ENCODE peak calls at places on chromosomes 13 and 19, in six cellular contexts. O, Y, V, B, X and J are unnamed samples.

GRCh38 chr19:39252458-39252857 is 3.8 kb upstream of the IFNL4 start:
- DNase-seq in V (no peak), O (no peak), Y (no peak), X (no peak), B (no peak), J (no peak)

GRCh38 chr19:40612831-40613668 is 11.9 kb downstream of the LTBP4 start:
- DNase-seq in O (peak; percentile 37), V (no peak), B (peak; percentile 76), X (peak; percentile 78), Y (no peak), J (no peak)

GRCh38 chr19:54572696-54573311 is 786 bp upstream of the LILRA2 start:
- DNase-seq in O (no peak), X (no peak), V (no peak), B (no peak), Y (no peak), J (no peak)

GRCh38 chr13:50594276-50594970 is 249.1 kb downstream of the DLEU7 start:
- DNase-seq in B (no peak), Y (no peak), X (peak; percentile 83), V (no peak), O (no peak), J (no peak)

GRCh38 chr13:75935805-75936204 is 299.7 kb downstream of the LMO7 start:
- DNase-seq in B (no peak), Y (no peak), O (no peak), X (no peak), V (no peak), J (no peak)

GRCh38 chr13:51148223-51148951 is 37.3 kb upstream of the C13orf42 start:
- DNase-seq in V (no peak), B (no peak), Y (no peak), O (no peak), X (no peak), J (no peak)

GRCh38 chr13:92197669-92198068 is 799.2 kb downstream of the GPC5 start:
- DNase-seq in X (no peak), O (no peak), B (no peak), Y (peak; percentile 36), V (no peak), J (no peak)

GRCh38 chr19:18297308-18297707 is 15.9 kb upstream of the JUND start:
- DNase-seq in X (no peak), V (no peak), O (no peak), Y (no peak), B (no peak), J (no peak)

GRCh38 chr13:86741762-86742285 is 929.3 kb upstream of the SLITRK5 start:
- DNase-seq in V (no peak), O (no peak), X (no peak), B (no peak), Y (no peak), J (no peak)

GRCh38 chr13:40786568-40786996 is 2.8 kb upstream of the SLC25A15 start:
- DNase-seq in V (no peak), Y (no peak), B (no peak), X (no peak), O (no peak), J (no peak)

GRCh38 chr13:99265162-99265822 is 7.1 kb upstream of the GPR18 start:
- DNase-seq in O (no peak), Y (no peak), X (no peak), V (no peak), B (no peak), J (no peak)

GRCh38 chr19:21439372-21439771 is 42.4 kb downstream of the ZNF493 start:
- DNase-seq in Y (no peak), O (peak; percentile 83), B (no peak), X (no peak), V (no peak), J (no peak)

DNA sequence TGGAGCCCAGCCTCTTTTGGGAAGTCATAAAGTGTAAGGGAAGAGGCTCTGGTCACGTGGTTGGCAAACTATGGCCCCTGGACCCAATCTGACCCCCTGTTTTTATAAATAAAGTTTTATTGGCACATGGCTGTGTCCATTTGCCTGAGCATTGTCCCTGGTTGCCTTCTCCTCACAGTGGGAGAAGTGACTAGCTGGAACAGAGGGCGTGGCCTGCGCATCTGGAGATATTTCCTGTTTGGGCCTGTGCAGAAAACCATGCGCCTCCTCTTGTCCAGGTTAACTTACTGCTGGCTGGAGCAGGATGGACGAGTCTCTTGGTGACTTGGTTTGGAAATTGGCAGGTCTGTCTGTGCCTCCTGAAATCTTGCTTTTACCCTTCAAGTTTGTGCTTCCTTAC is 48.3 kb downstream of the KDM4B start:
- DNase-seq in X (no peak), O (no peak), B (no peak), V (no peak), Y (no peak), J (no peak)
- TF ChIP-seq CTCF in X (no peak), O (no peak), B (no peak), V (no peak), Y (no peak), J (no peak)

GRCh38 chr19:6460099-6460884 is 700 bp upstream of the SLC25A23 start:
- DNase-seq in O (peak; percentile 97), B (peak; percentile 99), Y (peak; percentile 97), X (peak; percentile 99), V (peak; percentile 83), J (peak; percentile 94)
- TF ChIP-seq CTCF in O (peak; percentile 70), B (peak; percentile 47), Y (peak; percentile 47), X (peak; percentile 67), V (peak; percentile 36), J (no peak)

DNA sequence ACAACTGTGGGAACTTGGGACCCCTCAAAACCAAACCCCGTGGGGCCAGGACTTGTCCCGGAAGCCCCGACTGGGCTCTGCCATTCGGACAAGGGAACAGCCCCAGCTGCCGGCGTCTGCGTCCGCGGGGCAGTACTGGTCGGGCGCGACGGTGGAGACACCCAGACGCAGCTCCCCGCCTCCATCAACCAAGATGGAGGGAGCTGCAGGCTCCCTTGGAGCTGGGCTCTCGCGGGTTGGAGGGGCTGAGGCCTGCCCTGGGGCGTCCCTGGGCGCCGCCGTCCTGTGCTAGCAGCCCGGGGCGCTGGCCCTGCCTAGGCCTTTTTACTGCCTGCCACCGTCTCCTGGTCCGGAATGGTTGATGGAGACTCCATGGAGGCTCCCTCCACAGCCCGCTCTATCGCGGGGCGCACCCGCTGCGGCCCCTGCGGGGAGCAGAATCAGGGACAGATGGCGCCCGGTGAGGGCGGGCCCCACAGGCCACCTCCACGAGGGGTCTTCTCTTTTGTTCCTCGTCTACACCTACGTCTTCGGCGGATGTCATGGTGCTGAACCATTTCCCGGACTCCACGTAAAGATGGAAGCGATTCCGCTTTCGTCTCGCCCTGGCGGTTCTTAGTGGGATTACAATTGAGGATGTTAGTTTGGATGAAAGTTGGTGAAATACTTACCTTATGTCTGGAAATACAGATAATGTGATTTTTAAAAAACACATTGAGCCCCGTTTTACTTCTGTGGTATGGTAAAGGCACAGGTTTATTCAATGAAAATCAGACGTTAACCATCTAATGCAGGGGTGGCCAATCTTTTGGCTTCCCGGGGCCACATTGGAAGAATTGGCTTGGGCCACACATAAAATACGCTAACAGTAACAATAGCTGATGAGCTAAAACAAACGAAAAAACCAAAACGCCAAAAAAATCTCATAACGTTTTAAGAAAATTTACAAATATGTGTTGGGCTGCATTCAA is 1.2 kb upstream of the ZMYM5 start:
- DNase-seq in X (peak; percentile 89), Y (peak; percentile 73), V (no peak), B (peak; percentile 78), O (peak; percentile 61), J (peak; percentile 16)
- TF ChIP-seq CTCF in X (peak; percentile 54), Y (peak; percentile 71), V (peak; percentile 47), B (peak; percentile 80), O (peak; percentile 73), J (peak; percentile 57)

GRCh38 chr19:44512326-44513298 is 12.3 kb upstream of the ZNF180 start:
- DNase-seq in X (peak; percentile 19), Y (peak; percentile 68), B (peak; percentile 74), O (no peak), V (no peak), J (no peak)
- TF ChIP-seq CTCF in X (peak; percentile 40), Y (peak; percentile 59), B (peak; percentile 29), O (no peak), V (peak; percentile 54), J (no peak)

DNA sequence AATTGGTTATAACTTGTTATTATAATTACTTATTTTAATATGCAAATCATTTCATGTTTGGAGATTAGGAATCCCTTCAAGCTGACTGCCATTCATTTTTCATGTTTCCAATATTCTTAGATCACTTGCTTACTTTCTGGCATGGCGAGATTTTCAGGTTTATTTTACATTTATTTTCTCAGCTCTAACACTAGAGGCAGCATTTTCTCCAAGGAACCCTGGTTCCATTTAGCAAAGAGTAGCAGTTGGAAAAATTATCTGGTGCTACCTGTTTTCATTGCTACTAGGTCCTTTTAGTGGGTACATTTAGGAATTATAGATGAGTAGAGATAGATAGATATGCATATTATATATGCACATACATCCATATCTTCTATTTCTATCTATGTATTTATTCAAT is 90.9 kb upstream of the TRPC4 start:
- DNase-seq in O (no peak), Y (no peak), B (no peak), V (no peak), X (no peak), J (no peak)
- TF ChIP-seq CTCF in O (no peak), Y (peak; percentile 21), B (no peak), V (peak; percentile 13), X (no peak), J (no peak)

GRCh38 chr13:112984954-112985802 is 16.2 kb downstream of the MCF2L start:
- DNase-seq in B (no peak), Y (no peak), O (peak; percentile 41), X (no peak), V (no peak), J (no peak)
- TF ChIP-seq CTCF in B (no peak), Y (no peak), O (no peak), X (no peak), V (no peak), J (no peak)

GRCh38 chr13:53151692-53152421 is 123.2 kb downstream of the OLFM4 start:
- DNase-seq in O (peak; percentile 11), Y (no peak), V (no peak), X (peak; percentile 91), B (peak; percentile 81), J (no peak)
- TF ChIP-seq CTCF in O (peak; percentile 75), Y (peak; percentile 18), V (peak; percentile 67), X (peak; percentile 95), B (peak; percentile 59), J (no peak)

GRCh38 chr13:46905249-46905648 is 8.4 kb upstream of the HTR2A start:
- DNase-seq in X (peak; percentile 50), V (no peak), Y (peak; percentile 31), B (no peak), O (no peak), J (no peak)
- TF ChIP-seq CTCF in X (peak; percentile 39), V (peak; percentile 3), Y (peak; percentile 21), B (no peak), O (no peak), J (no peak)